ENCODE peak calls at places on chromosomes 1 and 21, in seven cellular contexts. J is breast epithelium; K is activated CD8-positive, alpha-beta T cell treated with anti-CD3 and anti-CD28 coated beads for 36 hours; T is HEK293T; O is stimulated activated CD4-positive, alpha-beta T cell treated with anti-CD3 and anti-CD28 coated beads, TNF-alpha, amount 100 ng/mL, for 48 hours; Q is GM23248; Z is PC-3. U is an unnamed sample.

GRCh38 chr1:192496369-192497056 is 79.1 kb upstream of the RGS1 start:
- DNase-seq in J (no peak), K (no peak), T (no peak), O (no peak), Q (no peak), Z (peak), U (no peak)

GRCh38 chr1:43156026-43156425 is 16.1 kb downstream of the EBNA1BP2 start:
- DNase-seq in J (no peak), K (no peak), T (no peak), O (no peak), Q (no peak), Z (no peak), U (peak)

GRCh38 chr1:220135755-220136154 is 41.8 kb downstream of the IARS2 start:
- DNase-seq in J (no peak), K (peak), T (no peak), O (no peak), Q (no peak), Z (no peak), U (no peak)

GRCh38 chr1:4271338-4271998 is 371.4 kb upstream of the C1orf174 start:
- DNase-seq in J (no peak), K (no peak), T (no peak), O (no peak), Q (no peak), Z (no peak), U (no peak)

GRCh38 chr21:19993186-19993711 is 1005.0 kb upstream of the NCAM2 start:
- DNase-seq in J (no peak), K (no peak), T (no peak), O (no peak), Q (no peak), Z (no peak), U (no peak)

GRCh38 chr1:37965301-37965700 is 18.4 kb upstream of the INPP5B start:
- DNase-seq in J (no peak), K (no peak), T (no peak), O (no peak), Q (no peak), Z (no peak), U (no peak)

GRCh38 chr1:65247419-65248359 is 61.7 kb upstream of the DNAJC6 start:
- DNase-seq in J (no peak), K (no peak), T (no peak), O (no peak), Q (peak), Z (peak), U (peak)

GRCh38 chr1:94191216-94191615 is 46.2 kb downstream of the ARHGAP29 start:
- DNase-seq in J (no peak), K (no peak), T (no peak), O (no peak), Q (no peak), Z (no peak), U (no peak)

GRCh38 chr1:28208818-28209441 is 23.9 kb downstream of the DNAJC8 start:
- DNase-seq in J (no peak), K (peak), T (peak), O (no peak), Q (peak), Z (peak), U (peak)

GRCh38 chr1:100528861-100529260 is 9.1 kb upstream of the GPR88 start:
- DNase-seq in J (no peak), K (no peak), T (no peak), O (no peak), Q (peak), Z (no peak), U (peak)

GRCh38 chr1:22239378-22239777 is 96.5 kb upstream of the WNT4 start:
- DNase-seq in J (no peak), K (no peak), T (no peak), O (no peak), Q (no peak), Z (no peak), U (no peak)

GRCh38 chr1:212286437-212287131 is 1.4 kb downstream of the PPP2R5A start:
- DNase-seq in J (peak), K (no peak), T (no peak), O (no peak), Q (peak), Z (peak), U (peak)

GRCh38 chr1:210321131-210321530 is 7.6 kb upstream of the HHAT start:
- DNase-seq in J (no peak), K (no peak), T (no peak), O (no peak), Q (no peak), Z (no peak), U (no peak)